ENCODE peak calls at places on chromosomes 5 and 9, in seven cellular contexts. G, F, J, Q, L, N and A are unnamed samples. For H3K9me3 and H3K4me1, the result is how much of the 10 kb centered on the place peaks cover.

GRCh38 chr9:95065224-95065623 is 252.3 kb downstream of the FANCC start:
- DNase-seq in G (peak), F (no peak), J (peak), Q (no peak), L (no peak), N (no peak), A (no peak)

GRCh38 chr5:172163346-172163745 is 24.7 kb downstream of the STK10 start:
- DNase-seq in G (no peak), F (no peak), J (peak), Q (no peak), L (no peak), N (no peak), A (no peak)

GRCh38 chr9:134442486-134443168 is 116.4 kb downstream of the RXRA start:
- DNase-seq in G (no peak), F (no peak), J (peak), Q (no peak), L (no peak), N (no peak), A (no peak)

GRCh38 chr5:43042626-43043399 is 2.7 kb upstream of the ANXA2R start:
- DNase-seq in G (peak), F (peak), J (peak), Q (peak), L (peak), N (peak), A (peak)

GRCh38 chr5:176779537-176779936 is 30.8 kb upstream of the UNC5A start:
- DNase-seq in G (peak), F (no peak), J (no peak), Q (no peak), L (no peak), N (no peak), A (no peak)

GRCh38 chr9:75906531-75906930 is 16.1 kb downstream of the PCSK5 start:
- DNase-seq in G (no peak), F (no peak), J (no peak), Q (no peak), L (no peak), N (no peak), A (no peak)

GRCh38 chr9:120693609-120694008 is 20.7 kb downstream of the MEGF9 start:
- DNase-seq in G (no peak), F (no peak), J (no peak), Q (no peak), L (no peak), N (no peak), A (no peak)

GRCh38 chr9:102483666-102484065 is 511.5 kb upstream of the CYLC2 start:
- DNase-seq in G (no peak), F (no peak), J (no peak), Q (no peak), L (no peak), N (no peak), A (no peak)

GRCh38 chr5:172093559-172093958 is 87.1 kb upstream of the FBXW11 start:
- DNase-seq in G (peak), F (no peak), J (no peak), Q (no peak), L (no peak), N (no peak), A (no peak)

GRCh38 chr5:126676195-126676624 is 75.5 kb downstream of the PHAX start:
- DNase-seq in G (no peak), F (peak), J (no peak), Q (no peak), L (peak), N (peak), A (peak)

GRCh38 chr5:142925795-142926194 is 155.6 kb downstream of the ARHGAP26 start:
- DNase-seq in G (no peak), F (no peak), J (no peak), Q (no peak), L (peak), N (no peak), A (no peak)

GRCh38 chr5:146888341-146888978 is 9.9 kb upstream of the PPP2R2B start:
- DNase-seq in G (no peak), F (no peak), J (no peak), Q (no peak), L (no peak), N (no peak), A (no peak)

GRCh38 chr5:169626779-169627178 is 10.3 kb upstream of the DOCK2 start:
- DNase-seq in G (no peak), F (no peak), J (no peak), Q (no peak), L (peak), N (no peak), A (no peak)

GRCh38 chr5:1343315-1343751 is 1.6 kb downstream of the CLPTM1L start:
- DNase-seq in G (no peak), F (no peak), J (peak), Q (peak), L (no peak), N (peak), A (no peak)

GRCh38 chr5:135063056-135063445 is 29.0 kb upstream of the PITX1 start:
- DNase-seq in G (no peak), F (no peak), J (peak), Q (no peak), L (no peak), N (no peak), A (no peak)

DNA sequence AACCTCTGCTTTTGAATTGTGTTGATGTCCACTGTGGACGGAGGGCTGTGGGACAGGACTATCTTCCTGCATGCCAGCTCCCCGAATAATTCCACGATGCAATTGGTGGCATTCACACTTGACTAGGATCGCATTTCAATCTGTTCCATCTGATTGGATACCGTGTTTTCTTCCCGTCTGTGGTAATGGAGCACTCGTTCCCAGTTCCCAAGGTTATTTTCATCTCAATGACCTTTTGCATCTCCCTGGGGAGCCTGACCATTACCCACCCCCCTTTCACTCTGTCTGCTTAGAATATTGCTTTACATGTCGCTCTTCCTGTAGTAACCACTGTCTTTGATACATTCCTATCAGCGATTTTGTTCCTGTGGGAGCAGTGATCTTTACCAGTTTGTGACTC is 402.2 kb upstream of the WWC1 start:
- DNase-seq in G (no peak), F (no peak), J (no peak), Q (no peak), L (no peak), N (no peak), A (no peak)
- TF ChIP-seq CTCF in G (no peak), F (no peak), J (no peak), Q (no peak), L (no peak), N (no peak), A (no peak)

DNA sequence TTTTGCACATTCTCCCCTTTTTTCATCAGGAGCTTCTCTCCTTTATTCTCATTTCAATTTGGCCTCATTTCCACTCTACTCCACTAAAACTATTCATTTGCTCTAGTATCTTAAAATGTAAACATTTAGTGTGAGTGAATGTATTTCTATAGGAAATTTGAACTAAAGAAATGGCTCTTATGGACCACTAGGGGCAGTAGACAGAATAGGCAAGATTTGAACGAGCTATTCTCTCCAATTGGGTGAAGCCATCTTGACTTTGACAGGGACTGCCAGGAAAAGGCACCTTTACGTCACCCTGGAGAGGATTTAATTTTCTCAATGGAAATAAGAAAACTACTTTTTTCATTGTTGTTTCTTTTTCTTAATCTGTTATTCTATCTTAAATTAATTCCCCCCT is 666.3 kb downstream of the DNAH5 start:
- DNase-seq in G (no peak), F (no peak), J (no peak), Q (no peak), L (no peak), N (no peak), A (no peak)
- H3K9me3 ChIP-seq in G (under half), F (under half), J (under half), Q (under half), L (under half), N (under half), A (under half)

GRCh38 chr5:150503977-150504620 is 3.8 kb upstream of the NDST1 start:
- DNase-seq in G (peak), F (peak), J (peak), Q (no peak), L (peak), N (peak), A (no peak)
- H3K4me1 ChIP-seq in G (under half), F (under half), J (half or more), Q (half or more), L (under half), N (half or more), A (under half)

DNA sequence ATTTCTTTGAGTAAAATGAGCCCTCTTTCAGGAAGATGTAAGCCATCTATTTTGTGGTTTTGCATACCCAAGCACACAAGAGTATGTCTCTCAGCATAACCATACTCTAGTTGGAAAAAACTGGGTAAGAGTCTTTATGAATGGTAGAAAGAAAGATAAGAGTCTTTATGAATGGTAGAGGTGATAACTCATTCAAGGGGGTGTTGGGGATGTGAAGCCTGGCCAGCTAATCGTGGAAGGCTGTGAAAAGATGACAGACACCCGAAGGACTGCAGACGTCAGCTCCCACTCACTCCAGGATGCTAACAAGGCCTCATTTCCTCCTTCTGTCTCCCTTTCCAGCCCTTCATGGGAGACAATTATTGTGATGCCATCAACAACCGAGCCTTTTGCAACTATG is 228.5 kb downstream of the PAPPA start:
- DNase-seq in G (no peak), F (no peak), J (no peak), Q (no peak), L (no peak), N (no peak), A (no peak)
- TF ChIP-seq CTCF in G (no peak), F (no peak), J (no peak), Q (no peak), L (no peak), N (no peak), A (no peak)

GRCh38 chr5:76514254-76514653 is 108.9 kb downstream of the F2RL2 start:
- DNase-seq in G (no peak), F (no peak), J (no peak), Q (no peak), L (no peak), N (no peak), A (no peak)
- H3K9me3 ChIP-seq in G (under half), F (under half), J (under half), Q (under half), L (under half), N (under half), A (under half)